ENCODE peak calls at places on chromosomes 16 and 17, in six cellular contexts. One of them, this sample, is unnamed.

GRCh38 chr17:82567286-82567685 is 47.8 kb downstream of the FOXK2 start:
- DNase-seq in NCI-H1417: no peak
- DNase-seq in DMS79: no peak
- DNase-seq in cardiac muscle cell: no peak
- DNase-seq in iris pigment epithelial cell: no peak
- DNase-seq in erythroblast: no peak
- DNase-seq in this sample: no peak

GRCh38 chr17:62597920-62598319 is 29.6 kb upstream of the MRC2 start:
- DNase-seq in NCI-H1417: no peak
- DNase-seq in DMS79: no peak
- DNase-seq in cardiac muscle cell: peak; percentile 62
- DNase-seq in iris pigment epithelial cell: peak; percentile 82
- DNase-seq in erythroblast: no peak
- DNase-seq in this sample: no peak

GRCh38 chr17:81552244-81553017 is at the start of gene FAAP100:
- DNase-seq in NCI-H1417: peak; percentile 82
- DNase-seq in DMS79: no peak
- DNase-seq in cardiac muscle cell: peak; percentile 83
- DNase-seq in iris pigment epithelial cell: peak; percentile 81
- DNase-seq in erythroblast: peak; percentile 91
- DNase-seq in this sample: peak; percentile 86

GRCh38 chr17:83201206-83202001 is 122.0 kb downstream of the METRNL start:
- DNase-seq in NCI-H1417: no peak
- DNase-seq in DMS79: no peak
- DNase-seq in cardiac muscle cell: no peak
- DNase-seq in iris pigment epithelial cell: no peak
- DNase-seq in erythroblast: no peak
- DNase-seq in this sample: no peak

GRCh38 chr16:22815863-22816262 is 1.9 kb downstream of the HS3ST2 start:
- DNase-seq in NCI-H1417: no peak
- DNase-seq in DMS79: no peak
- DNase-seq in cardiac muscle cell: no peak
- DNase-seq in iris pigment epithelial cell: no peak
- DNase-seq in erythroblast: no peak
- DNase-seq in this sample: no peak

GRCh38 chr16:10992797-10993196 is 48.4 kb downstream of the CLEC16A start:
- DNase-seq in NCI-H1417: no peak
- DNase-seq in DMS79: no peak
- DNase-seq in cardiac muscle cell: peak; percentile 67
- DNase-seq in iris pigment epithelial cell: peak; percentile 92
- DNase-seq in erythroblast: peak; percentile 23
- DNase-seq in this sample: no peak

GRCh38 chr17:56831364-56832095 is 2.2 kb downstream of the C17orf67 start:
- DNase-seq in NCI-H1417: no peak
- DNase-seq in DMS79: no peak
- DNase-seq in cardiac muscle cell: no peak
- DNase-seq in iris pigment epithelial cell: no peak
- DNase-seq in erythroblast: no peak
- DNase-seq in this sample: no peak

GRCh38 chr16:86975445-86975844 is 341.7 kb downstream of the C16orf95 start:
- DNase-seq in NCI-H1417: no peak
- DNase-seq in DMS79: no peak
- DNase-seq in cardiac muscle cell: peak; percentile 93
- DNase-seq in iris pigment epithelial cell: peak; percentile 87
- DNase-seq in erythroblast: no peak
- DNase-seq in this sample: no peak

GRCh38 chr17:75096082-75096625 is 8.4 kb downstream of the SLC16A5 start:
- DNase-seq in NCI-H1417: no peak
- DNase-seq in DMS79: no peak
- DNase-seq in cardiac muscle cell: peak; percentile 72
- DNase-seq in iris pigment epithelial cell: peak; percentile 77
- DNase-seq in erythroblast: peak; percentile 93
- DNase-seq in this sample: no peak

GRCh38 chr17:62565817-62566216 is 61.7 kb upstream of the MRC2 start:
- DNase-seq in NCI-H1417: no peak
- DNase-seq in DMS79: no peak
- DNase-seq in cardiac muscle cell: peak; percentile 29
- DNase-seq in iris pigment epithelial cell: peak; percentile 77
- DNase-seq in erythroblast: no peak
- DNase-seq in this sample: no peak

GRCh38 chr16:47499700-47500264 is 38.7 kb downstream of the PHKB start:
- DNase-seq in NCI-H1417: no peak
- DNase-seq in DMS79: no peak
- DNase-seq in cardiac muscle cell: no peak
- DNase-seq in iris pigment epithelial cell: no peak
- DNase-seq in erythroblast: no peak
- DNase-seq in this sample: no peak

GRCh38 chr17:7293131-7293557 is 1.3 kb downstream of the YBX2 start:
- DNase-seq in NCI-H1417: no peak
- DNase-seq in DMS79: no peak
- DNase-seq in cardiac muscle cell: peak; percentile 57
- DNase-seq in iris pigment epithelial cell: no peak
- DNase-seq in erythroblast: no peak
- DNase-seq in this sample: no peak

GRCh38 chr17:48128411-48128810 is 20.8 kb downstream of the SNX11 start:
- DNase-seq in NCI-H1417: no peak
- DNase-seq in DMS79: no peak
- DNase-seq in cardiac muscle cell: no peak
- DNase-seq in iris pigment epithelial cell: no peak
- DNase-seq in erythroblast: no peak
- DNase-seq in this sample: no peak

GRCh38 chr17:20092973-20093626 is 83.9 kb downstream of the SPECC1 start:
- DNase-seq in NCI-H1417: peak; percentile 75
- DNase-seq in DMS79: peak; percentile 68
- DNase-seq in cardiac muscle cell: no peak
- DNase-seq in iris pigment epithelial cell: no peak
- DNase-seq in erythroblast: no peak
- DNase-seq in this sample: no peak

GRCh38 chr16:30728321-30728720 is 19.9 kb upstream of the PHKG2 start:
- DNase-seq in NCI-H1417: no peak
- DNase-seq in DMS79: no peak
- DNase-seq in cardiac muscle cell: no peak
- DNase-seq in iris pigment epithelial cell: no peak
- DNase-seq in erythroblast: no peak
- DNase-seq in this sample: no peak

GRCh38 chr17:49567871-49568694 is 7.6 kb upstream of the NXPH3 start:
- DNase-seq in NCI-H1417: peak; percentile 68
- DNase-seq in DMS79: peak; percentile 10
- DNase-seq in cardiac muscle cell: peak; percentile 85
- DNase-seq in iris pigment epithelial cell: peak; percentile 63
- DNase-seq in erythroblast: peak; percentile 84
- DNase-seq in this sample: peak; percentile 92

GRCh38 chr16:77951788-77952187 is 70.6 kb upstream of the CLEC3A start:
- DNase-seq in NCI-H1417: peak; percentile 63
- DNase-seq in DMS79: no peak
- DNase-seq in cardiac muscle cell: peak; percentile 1
- DNase-seq in iris pigment epithelial cell: peak; percentile 13
- DNase-seq in erythroblast: peak; percentile 37
- DNase-seq in this sample: no peak

GRCh38 chr17:46020998-46021397 is 21.9 kb downstream of the STH start:
- DNase-seq in NCI-H1417: no peak
- DNase-seq in DMS79: no peak
- DNase-seq in cardiac muscle cell: no peak
- DNase-seq in iris pigment epithelial cell: no peak
- DNase-seq in erythroblast: no peak
- DNase-seq in this sample: no peak

GRCh38 chr16:14365200-14365851 is 264.7 kb downstream of the PARN start:
- DNase-seq in NCI-H1417: no peak
- DNase-seq in DMS79: no peak
- DNase-seq in cardiac muscle cell: no peak
- DNase-seq in iris pigment epithelial cell: no peak
- DNase-seq in erythroblast: no peak
- DNase-seq in this sample: no peak

GRCh38 chr16:50479771-50480170 is 68.4 kb upstream of the NKD1 start:
- DNase-seq in NCI-H1417: no peak
- DNase-seq in DMS79: no peak
- DNase-seq in cardiac muscle cell: no peak
- DNase-seq in iris pigment epithelial cell: no peak
- DNase-seq in erythroblast: no peak
- DNase-seq in this sample: no peak

GRCh38 chr16:78916928-78917545 is 683.5 kb downstream of the MAF start:
- DNase-seq in NCI-H1417: no peak
- DNase-seq in DMS79: no peak
- DNase-seq in cardiac muscle cell: no peak
- DNase-seq in iris pigment epithelial cell: no peak
- DNase-seq in erythroblast: no peak
- DNase-seq in this sample: no peak

GRCh38 chr16:7839568-7839967 is 506.9 kb downstream of the RBFOX1 start:
- DNase-seq in NCI-H1417: no peak
- DNase-seq in DMS79: no peak
- DNase-seq in cardiac muscle cell: no peak
- DNase-seq in iris pigment epithelial cell: peak; percentile 0
- DNase-seq in erythroblast: no peak
- DNase-seq in this sample: no peak

GRCh38 chr16:72195609-72196008 is 23.7 kb upstream of the PMFBP1 start:
- DNase-seq in NCI-H1417: no peak
- DNase-seq in DMS79: no peak
- DNase-seq in cardiac muscle cell: no peak
- DNase-seq in iris pigment epithelial cell: no peak
- DNase-seq in erythroblast: no peak
- DNase-seq in this sample: no peak

GRCh38 chr17:9470171-9470570 is 105.4 kb downstream of the STX8 start:
- DNase-seq in NCI-H1417: no peak
- DNase-seq in DMS79: no peak
- DNase-seq in cardiac muscle cell: peak; percentile 61
- DNase-seq in iris pigment epithelial cell: peak; percentile 53
- DNase-seq in erythroblast: no peak
- DNase-seq in this sample: no peak

GRCh38 chr16:76490240-76490639 is 213.0 kb downstream of the CNTNAP4 start:
- DNase-seq in NCI-H1417: no peak
- DNase-seq in DMS79: no peak
- DNase-seq in cardiac muscle cell: no peak
- DNase-seq in iris pigment epithelial cell: no peak
- DNase-seq in erythroblast: no peak
- DNase-seq in this sample: no peak

GRCh38 chr16:6573577-6573976 is 759.1 kb upstream of the RBFOX1 start:
- DNase-seq in NCI-H1417: peak; percentile 71
- DNase-seq in DMS79: peak; percentile 74
- DNase-seq in cardiac muscle cell: no peak
- DNase-seq in iris pigment epithelial cell: no peak
- DNase-seq in erythroblast: no peak
- DNase-seq in this sample: no peak

GRCh38 chr16:585351-585750 is 4.5 kb upstream of the RAB40C start:
- DNase-seq in NCI-H1417: no peak
- DNase-seq in DMS79: no peak
- DNase-seq in cardiac muscle cell: no peak
- DNase-seq in iris pigment epithelial cell: no peak
- DNase-seq in erythroblast: no peak
- DNase-seq in this sample: no peak

GRCh38 chr17:73291260-73291801 is 20.5 kb downstream of the CDC42EP4 start:
- DNase-seq in NCI-H1417: no peak
- DNase-seq in DMS79: no peak
- DNase-seq in cardiac muscle cell: peak; percentile 86
- DNase-seq in iris pigment epithelial cell: peak; percentile 82
- DNase-seq in erythroblast: peak; percentile 72
- DNase-seq in this sample: no peak

GRCh38 chr16:70553645-70554044 is 30.0 kb downstream of the SF3B3 start:
- DNase-seq in NCI-H1417: no peak
- DNase-seq in DMS79: no peak
- DNase-seq in cardiac muscle cell: peak; percentile 75
- DNase-seq in iris pigment epithelial cell: peak; percentile 86
- DNase-seq in erythroblast: no peak
- DNase-seq in this sample: no peak

GRCh38 chr16:22937169-22937568 is 123.2 kb downstream of the HS3ST2 start:
- DNase-seq in NCI-H1417: no peak
- DNase-seq in DMS79: no peak
- DNase-seq in cardiac muscle cell: no peak
- DNase-seq in iris pigment epithelial cell: no peak
- DNase-seq in erythroblast: no peak
- DNase-seq in this sample: no peak

GRCh38 chr16:78458588-78458987 is 359.1 kb downstream of the WWOX start:
- DNase-seq in NCI-H1417: no peak
- DNase-seq in DMS79: no peak
- DNase-seq in cardiac muscle cell: no peak
- DNase-seq in iris pigment epithelial cell: no peak
- DNase-seq in erythroblast: peak; percentile 2
- DNase-seq in this sample: no peak

GRCh38 chr17:36608794-36609497 is 7.6 kb downstream of the MRM1 start:
- DNase-seq in NCI-H1417: peak; percentile 78
- DNase-seq in DMS79: no peak
- DNase-seq in cardiac muscle cell: peak; percentile 77
- DNase-seq in iris pigment epithelial cell: peak; percentile 79
- DNase-seq in erythroblast: peak; percentile 34
- DNase-seq in this sample: no peak

GRCh38 chr16:57091200-57091989 is 988 bp upstream of the CPNE2 start:
- DNase-seq in NCI-H1417: no peak
- DNase-seq in DMS79: no peak
- DNase-seq in cardiac muscle cell: peak; percentile 42
- DNase-seq in iris pigment epithelial cell: peak; percentile 56
- DNase-seq in erythroblast: no peak
- DNase-seq in this sample: no peak

GRCh38 chr17:48614904-48615211 is 234 bp downstream of the HOXB8 start:
- DNase-seq in NCI-H1417: no peak
- DNase-seq in DMS79: no peak
- DNase-seq in cardiac muscle cell: no peak
- DNase-seq in iris pigment epithelial cell: no peak
- DNase-seq in erythroblast: no peak
- DNase-seq in this sample: no peak

GRCh38 chr16:51353055-51353454 is 202.0 kb upstream of the SALL1 start:
- DNase-seq in NCI-H1417: no peak
- DNase-seq in DMS79: no peak
- DNase-seq in cardiac muscle cell: no peak
- DNase-seq in iris pigment epithelial cell: no peak
- DNase-seq in erythroblast: no peak
- DNase-seq in this sample: no peak

GRCh38 chr17:28173071-28173561 is 130.6 kb downstream of the NLK start:
- DNase-seq in NCI-H1417: peak; percentile 59
- DNase-seq in DMS79: no peak
- DNase-seq in cardiac muscle cell: peak; percentile 17
- DNase-seq in iris pigment epithelial cell: no peak
- DNase-seq in erythroblast: peak; percentile 93
- DNase-seq in this sample: no peak

GRCh38 chr17:17693253-17693954 is 12.1 kb downstream of the RAI1 start:
- DNase-seq in NCI-H1417: peak; percentile 27
- DNase-seq in DMS79: peak; percentile 66
- DNase-seq in cardiac muscle cell: peak; percentile 56
- DNase-seq in iris pigment epithelial cell: no peak
- DNase-seq in erythroblast: peak; percentile 50
- DNase-seq in this sample: no peak

GRCh38 chr17:42877037-42877436 is 23.6 kb upstream of the G6PC1 start:
- DNase-seq in NCI-H1417: no peak
- DNase-seq in DMS79: no peak
- DNase-seq in cardiac muscle cell: no peak
- DNase-seq in iris pigment epithelial cell: no peak
- DNase-seq in erythroblast: no peak
- DNase-seq in this sample: no peak

GRCh38 chr16:72013888-72014538 is 5.5 kb downstream of the DHODH start:
- DNase-seq in NCI-H1417: no peak
- DNase-seq in DMS79: no peak
- DNase-seq in cardiac muscle cell: peak; percentile 82
- DNase-seq in iris pigment epithelial cell: peak; percentile 16
- DNase-seq in erythroblast: peak; percentile 94
- DNase-seq in this sample: no peak

GRCh38 chr16:1816396-1817275 is 10.0 kb downstream of the HAGH start:
- DNase-seq in NCI-H1417: no peak
- DNase-seq in DMS79: no peak
- DNase-seq in cardiac muscle cell: no peak
- DNase-seq in iris pigment epithelial cell: no peak
- DNase-seq in erythroblast: no peak
- DNase-seq in this sample: no peak